ENCODE peak calls at places on chromosomes 12 and 14, in six cellular contexts. R is AG04450, T is cardiac muscle cell, M is fibroblast of lung, O is HFF-Myc, G is foreskin fibroblast. C is an unnamed sample.

GRCh38 chr12:80553316-80553715 is 109.3 kb downstream of the PTPRQ start:
- DNase-seq in R (peak), T (peak), M (peak), O (peak), G (peak), C (peak)

GRCh38 chr14:58765375-58765774 is 127.6 kb downstream of the DACT1 start:
- DNase-seq in R (no peak), T (no peak), M (no peak), O (no peak), G (no peak), C (peak)

GRCh38 chr14:104290058-104290667 is 151.8 kb downstream of the KIF26A start:
- DNase-seq in R (no peak), T (no peak), M (no peak), O (no peak), G (no peak), C (no peak)

GRCh38 chr14:105508601-105509000 is 17.6 kb downstream of the TEDC1 start:
- DNase-seq in R (no peak), T (no peak), M (no peak), O (no peak), G (no peak), C (no peak)

GRCh38 chr12:123085730-123086487 is 65.0 kb downstream of the PITPNM2 start:
- DNase-seq in R (no peak), T (no peak), M (peak), O (no peak), G (peak), C (no peak)

GRCh38 chr14:56491299-56492285 is 88.0 kb upstream of the TMEM260 start:
- DNase-seq in R (peak), T (peak), M (peak), O (peak), G (peak), C (no peak)

GRCh38 chr12:4829793-4830162 is 79.9 kb upstream of the KCNA1 start:
- DNase-seq in R (no peak), T (no peak), M (no peak), O (no peak), G (no peak), C (no peak)

GRCh38 chr12:117318591-117318990 is 42.8 kb downstream of the NOS1 start:
- DNase-seq in R (no peak), T (no peak), M (no peak), O (no peak), G (no peak), C (no peak)

GRCh38 chr12:101792046-101792931 is 38.5 kb downstream of the GNPTAB start:
- DNase-seq in R (no peak), T (no peak), M (no peak), O (no peak), G (no peak), C (no peak)

GRCh38 chr12:99453831-99454538 is 193.6 kb upstream of the GARIN6 start:
- DNase-seq in R (no peak), T (no peak), M (peak), O (no peak), G (no peak), C (no peak)
- H3K4me3 ChIP-seq in R (no peak), T (no peak), M (no peak), O (no peak), G (no peak), C (no peak)

GRCh38 chr12:13173012-13173441 is 23.5 kb upstream of the EMP1 start:
- DNase-seq in R (peak), T (peak), M (peak), O (peak), G (peak), C (no peak)
- H3K4me3 ChIP-seq in R (peak), T (no peak), M (peak), O (peak), G (peak), C (peak)

DNA sequence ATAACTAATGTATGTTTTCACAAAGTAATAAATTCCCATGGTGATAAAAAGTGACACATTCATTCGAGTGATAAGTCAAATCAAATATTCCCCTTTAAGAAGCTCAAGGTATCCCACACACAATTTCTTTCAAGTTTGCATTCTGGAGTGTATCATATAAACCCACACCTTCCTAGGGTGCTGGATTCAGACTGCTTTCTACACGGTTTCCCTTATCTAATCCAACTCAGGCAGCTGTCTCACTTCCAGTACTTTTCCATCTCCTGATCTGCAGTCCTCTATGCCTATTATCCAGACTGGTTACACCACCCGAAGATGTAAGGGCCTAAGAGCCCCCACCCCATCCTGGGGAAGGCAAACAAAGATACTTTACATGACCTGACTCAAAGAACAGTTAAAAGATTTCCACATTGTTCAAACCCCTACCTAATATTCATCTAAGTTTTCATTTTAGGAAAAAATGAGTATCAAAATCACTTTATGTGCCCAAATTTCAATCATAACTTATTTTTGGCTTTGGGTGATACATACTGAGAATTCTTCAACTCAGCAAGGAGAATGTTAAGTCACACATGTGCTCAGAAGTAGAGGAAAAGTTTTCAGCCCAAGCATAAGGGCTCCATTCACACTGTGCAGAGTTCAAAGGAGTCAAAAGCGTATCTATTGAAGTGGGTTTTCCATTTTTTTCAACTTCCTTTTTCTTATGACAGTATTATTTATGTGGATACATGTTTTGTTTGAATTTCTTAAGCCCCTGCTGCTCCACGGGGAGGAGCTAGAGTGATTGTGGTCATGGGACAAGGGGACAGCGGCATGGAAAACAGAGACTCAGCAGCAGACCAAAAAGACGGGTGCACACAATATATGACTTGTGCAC is 41.8 kb downstream of the CORO1C start:
- DNase-seq in R (no peak), T (peak), M (peak), O (no peak), G (no peak), C (no peak)
- H3K4me3 ChIP-seq in R (no peak), T (no peak), M (peak), O (no peak), G (no peak), C (no peak)

GRCh38 chr12:49707127-49707811 is at the start of gene FMNL3:
- DNase-seq in R (peak), T (peak), M (peak), O (peak), G (peak), C (peak)
- H3K4me3 ChIP-seq in R (peak), T (peak), M (peak), O (peak), G (peak), C (peak)

DNA sequence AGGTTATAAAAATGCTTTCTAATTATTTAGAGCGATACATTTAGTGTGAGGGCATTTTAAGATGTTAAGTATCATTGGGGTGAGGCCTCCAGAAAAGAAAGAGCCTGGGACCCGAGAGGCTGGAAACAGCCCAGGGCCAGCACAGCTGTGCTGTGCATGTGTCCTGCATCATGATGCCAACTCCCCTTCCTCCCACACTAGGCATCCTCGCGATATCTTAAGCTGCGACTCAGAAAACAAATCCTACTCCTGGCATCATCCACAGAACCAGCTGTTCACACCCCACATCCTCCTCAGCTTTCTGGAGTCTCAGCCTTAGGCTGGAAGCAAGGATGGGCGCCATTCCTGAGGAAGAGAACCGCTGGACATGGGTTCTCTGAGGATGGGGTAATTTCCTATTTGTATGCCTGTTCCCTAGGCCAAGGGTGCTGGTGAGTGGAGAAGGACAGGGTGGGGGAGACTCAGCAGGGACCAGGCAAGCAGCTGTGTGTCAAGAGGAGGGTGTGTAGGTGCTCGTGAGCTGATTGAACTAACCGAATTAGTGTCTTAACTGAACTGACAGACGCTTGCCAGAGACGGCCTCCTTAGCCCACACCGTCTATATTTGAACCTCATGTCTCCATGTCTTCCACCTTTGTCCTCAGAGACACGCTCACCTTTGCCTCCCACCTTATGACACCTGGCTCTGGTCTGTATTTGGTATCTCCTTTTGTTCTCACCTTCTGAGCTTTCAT is 15.6 kb upstream of the MCRS1 start:
- DNase-seq in R (no peak), T (peak), M (no peak), O (no peak), G (peak), C (peak)
- H3K4me3 ChIP-seq in R (no peak), T (no peak), M (no peak), O (no peak), G (no peak), C (no peak)

GRCh38 chr12:119989619-119990381 is 764 bp downstream of the BICDL1 start:
- DNase-seq in R (peak), T (peak), M (peak), O (no peak), G (peak), C (peak)

GRCh38 chr12:119988788-119989618 is at the start of gene BICDL1:
- DNase-seq in R (no peak), T (peak), M (peak), O (no peak), G (peak), C (no peak)

GRCh38 chr12:119990382-119990874 is 1.4 kb downstream of the BICDL1 start:
- DNase-seq in R (no peak), T (no peak), M (no peak), O (no peak), G (no peak), C (no peak)

GRCh38 chr12:119992129-119992705 is 3.2 kb downstream of the BICDL1 start:
- DNase-seq in R (no peak), T (no peak), M (no peak), O (no peak), G (no peak), C (no peak)

GRCh38 chr12:119988440-119988787 is 622 bp upstream of the BICDL1 start:
- DNase-seq in R (peak), T (peak), M (peak), O (peak), G (peak), C (peak)
- H3K4me3 ChIP-seq in R (peak), T (peak), M (no peak), O (peak), G (peak), C (peak)

GRCh38 chr14:44898547-44898946 is 63.2 kb downstream of the KLHL28 start:
- DNase-seq in R (no peak), T (no peak), M (peak), O (no peak), G (no peak), C (no peak)
- H3K4me3 ChIP-seq in R (peak), T (peak), M (peak), O (peak), G (peak), C (no peak)

DNA sequence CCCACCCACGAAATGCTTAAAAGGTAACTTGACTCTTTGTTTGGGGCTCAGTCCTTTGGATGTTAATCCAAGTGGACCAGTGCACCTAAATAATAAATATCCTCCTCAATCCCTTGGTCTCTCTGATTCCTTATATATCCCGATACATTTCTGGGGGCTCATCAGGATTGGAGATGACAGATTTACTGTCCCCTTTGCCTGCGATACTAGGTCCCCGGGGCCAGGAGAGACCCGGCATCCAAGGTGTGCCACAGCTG is 26.2 kb downstream of the KLRK1 start:
- DNase-seq in R (no peak), T (no peak), M (no peak), O (no peak), G (no peak), C (no peak)
- H3K4me3 ChIP-seq in R (peak), T (no peak), M (peak), O (peak), G (peak), C (peak)

GRCh38 chr12:104177663-104178501 is 37.7 kb upstream of the TXNRD1 start:
- DNase-seq in R (peak), T (peak), M (peak), O (peak), G (peak), C (peak)
- H3K4me3 ChIP-seq in R (no peak), T (no peak), M (no peak), O (no peak), G (no peak), C (no peak)